ENCODE peak calls at places on chromosomes 7 and 10, in seven cellular contexts. Y is heart left ventricle, E is A549, N is body of pancreas, X is right lobe of liver, Q is upper lobe of left lung, M is transverse colon. C is an unnamed sample.

GRCh38 chr10:11015371-11015934 is 2.2 kb upstream of the CELF2 start:
- DNase-seq in X (no peak), N (no peak), E (no peak), M (no peak), Y (no peak), Q (no peak), C (no peak)

GRCh38 chr7:110604885-110605284 is 486.0 kb upstream of the LRRN3 start:
- DNase-seq in Q (no peak), N (no peak), M (no peak), E (no peak), Y (no peak), X (no peak), C (no peak)

GRCh38 chr7:23938937-23939552 is 229.0 kb downstream of the STK31 start:
- DNase-seq in E (peak), N (peak), Y (no peak), Q (no peak), M (peak), X (peak), C (no peak)

GRCh38 chr10:130037169-130037661 is 73.1 kb upstream of the EBF3 start:
- DNase-seq in E (no peak), N (peak), Y (no peak), X (no peak), Q (no peak), M (no peak), C (no peak)

GRCh38 chr10:85044-85443 is 35.9 kb upstream of the TUBB8 start:
- DNase-seq in X (no peak), M (no peak), E (no peak), N (no peak), Q (peak), Y (no peak), C (no peak)

GRCh38 chr10:63976538-63976937 is 455.3 kb downstream of the REEP3 start:
- DNase-seq in X (peak), Y (no peak), E (peak), Q (no peak), M (peak), N (peak), C (peak)

GRCh38 chr10:32204606-32205005 is 142.4 kb downstream of the EPC1 start:
- DNase-seq in M (no peak), E (no peak), Y (no peak), Q (no peak), X (no peak), N (no peak), C (no peak)

GRCh38 chr10:35642023-35642792 is at the start of gene FZD8:
- DNase-seq in X (peak), N (peak), M (peak), E (peak), Y (peak), Q (peak), C (peak)

GRCh38 chr7:76077435-76077834 is 29.5 kb downstream of the MDH2 start:
- DNase-seq in M (no peak), N (no peak), Q (no peak), E (no peak), Y (no peak), X (no peak), C (no peak)

GRCh38 chr7:157604661-157605381 is 268.0 kb downstream of the DNAJB6 start:
- DNase-seq in M (no peak), N (no peak), E (no peak), Y (no peak), X (no peak), Q (peak), C (no peak)

GRCh38 chr10:42933454-42934340 is 143.2 kb upstream of the RET start:
- DNase-seq in X (peak), M (peak), E (no peak), Y (peak), N (peak), Q (peak), C (no peak)

GRCh38 chr7:110977127-110977776 is 113.7 kb upstream of the LRRN3 start:
- DNase-seq in Y (no peak), E (no peak), X (no peak), N (no peak), M (no peak), Q (no peak), C (no peak)

GRCh38 chr10:113493195-113493594 is 59.7 kb upstream of the HABP2 start:
- DNase-seq in M (no peak), X (no peak), Q (no peak), N (no peak), Y (no peak), E (no peak), C (no peak)

GRCh38 chr7:27191081-27191715 is 6.2 kb upstream of the HOXA11 start:
- DNase-seq in X (no peak), E (no peak), M (peak), Q (no peak), Y (no peak), N (peak), C (peak)

GRCh38 chr10:23293145-23293724 is 51.4 kb downstream of the C10orf67 start:
- DNase-seq in X (no peak), Y (no peak), M (no peak), E (peak), N (peak), Q (no peak), C (no peak)

GRCh38 chr7:83985766-83986165 is 208.8 kb downstream of the SEMA3A start:
- DNase-seq in N (no peak), Y (no peak), X (no peak), Q (no peak), E (no peak), M (no peak), C (no peak)

GRCh38 chr10:111784386-111784785 is 399.2 kb downstream of the GPAM start:
- DNase-seq in E (no peak), X (no peak), Q (no peak), M (no peak), Y (no peak), N (no peak), C (no peak)

GRCh38 chr10:109282510-109282909 is 640.8 kb downstream of the XPNPEP1 start:
- DNase-seq in Q (no peak), X (no peak), N (no peak), Y (no peak), M (no peak), E (peak), C (no peak)

GRCh38 chr10:43680035-43680434 is 31.4 kb upstream of the ZNF32 start:
- DNase-seq in Y (no peak), X (no peak), Q (no peak), E (no peak), M (no peak), N (no peak), C (no peak)

GRCh38 chr10:122495406-122496340 is 34.3 kb downstream of the HTRA1 start:
- DNase-seq in E (no peak), X (no peak), N (no peak), Y (peak), M (no peak), Q (no peak), C (peak)

GRCh38 chr10:71817831-71818268 is 33.2 kb downstream of the PSAP start:
- DNase-seq in X (no peak), Y (peak), Q (peak), E (no peak), M (no peak), N (no peak), C (peak)

GRCh38 chr10:73424478-73424877 is 8.9 kb downstream of the MSS51 start:
- DNase-seq in E (no peak), X (no peak), Y (no peak), N (no peak), M (no peak), Q (no peak), C (no peak)

GRCh38 chr10:73426318-73426717 is 7.0 kb downstream of the MSS51 start:
- DNase-seq in M (no peak), E (no peak), N (no peak), Y (no peak), X (no peak), Q (no peak), C (no peak)

GRCh38 chr10:73423309-73423708 is 9.5 kb upstream of the ANXA7 start:
- DNase-seq in E (no peak), Y (no peak), M (no peak), N (no peak), Q (no peak), X (no peak), C (no peak)
- TF ChIP-seq POLR2A in E (no peak), Y (no peak), M (no peak), N (no peak), Q (no peak), X (no peak), C (no peak)

GRCh38 chr7:40008218-40008815 is 58.3 kb downstream of the CDK13 start:
- DNase-seq in Q (no peak), X (no peak), M (no peak), E (peak), N (no peak), Y (no peak), C (no peak)
- H3K27ac ChIP-seq in Q (no peak), X (no peak), M (no peak), E (peak), N (peak), Y (no peak), C (no peak)

DNA sequence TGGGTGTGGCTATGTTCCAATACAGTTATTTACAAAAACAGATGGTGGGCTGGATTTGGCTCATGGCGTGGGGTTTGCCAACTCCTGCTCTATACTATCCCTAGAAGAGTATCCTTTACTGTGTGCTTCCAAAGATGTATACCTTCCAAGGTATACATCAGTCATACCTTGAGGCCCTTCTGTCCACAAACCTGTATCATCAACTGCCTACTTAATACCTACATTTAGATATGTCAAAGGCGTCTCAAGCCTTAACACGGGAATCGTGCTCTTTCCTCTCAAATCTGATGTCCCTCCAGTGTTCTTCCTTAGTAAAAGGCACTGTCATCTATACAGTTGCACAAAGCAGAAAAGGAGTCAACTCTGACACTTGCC is 37.0 kb downstream of the NAMPT start:
- DNase-seq in X (no peak), N (no peak), M (no peak), Q (no peak), Y (no peak), E (no peak), C (no peak)
- TF ChIP-seq POLR2A in X (peak), N (no peak), M (no peak), Q (no peak), Y (no peak), E (no peak), C (no peak)

GRCh38 chr10:84524435-84524834 is 196.0 kb downstream of the CCSER2 start:
- DNase-seq in Y (no peak), X (no peak), Q (no peak), N (no peak), E (no peak), M (no peak), C (no peak)
- H3K27ac ChIP-seq in Y (no peak), X (no peak), Q (no peak), N (no peak), E (no peak), M (no peak), C (no peak)

DNA sequence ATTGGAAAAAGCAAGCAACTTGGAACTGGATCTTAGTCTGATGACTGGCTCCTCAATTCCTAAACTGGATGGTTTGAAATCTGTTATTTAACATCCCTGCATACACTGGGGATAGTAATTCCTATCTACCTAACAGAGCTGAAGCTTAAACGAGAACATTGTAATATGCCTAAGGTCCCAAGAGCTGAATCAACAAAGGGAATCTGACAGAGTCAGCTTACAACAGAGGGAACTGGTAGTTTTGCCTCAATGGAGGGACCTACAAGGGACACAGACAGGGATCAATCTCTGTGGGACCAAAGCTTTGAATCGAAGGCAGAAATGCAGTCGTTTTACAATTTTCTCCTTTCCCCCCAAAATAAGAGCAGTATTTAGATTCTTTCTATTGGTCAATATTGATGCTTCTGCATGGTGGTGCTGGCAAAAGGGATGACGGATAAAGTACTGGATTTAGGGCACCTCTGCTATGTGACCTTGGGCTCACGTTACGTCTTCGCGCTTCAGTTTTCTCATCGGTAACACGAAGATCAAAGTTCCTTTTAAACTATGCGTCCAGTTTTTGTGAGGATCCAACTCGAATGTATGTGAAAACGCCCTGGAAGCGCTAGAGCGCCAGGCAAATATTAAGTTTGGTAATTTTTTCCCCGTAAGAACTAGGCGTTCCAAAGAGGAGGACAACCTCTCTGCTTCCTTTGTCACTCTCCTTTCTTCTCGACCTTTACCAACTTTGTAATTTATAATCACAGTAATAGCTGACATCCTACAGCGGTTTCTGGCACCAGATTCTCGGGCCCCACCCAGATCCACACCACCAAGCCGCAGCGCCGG is 1.1 kb downstream of the ACTR1A start:
- DNase-seq in E (no peak), M (no peak), X (no peak), N (no peak), Q (no peak), Y (no peak), C (no peak)
- TF ChIP-seq POLR2A in E (no peak), M (peak), X (peak), N (no peak), Q (no peak), Y (no peak), C (no peak)

GRCh38 chr7:19508124-19508523 is 200.7 kb downstream of the POLR1F start:
- DNase-seq in E (no peak), Q (no peak), Y (no peak), M (no peak), N (no peak), X (no peak), C (no peak)
- H3K27ac ChIP-seq in E (no peak), Q (no peak), Y (no peak), M (no peak), N (no peak), X (no peak), C (no peak)

GRCh38 chr10:133264455-133264854 is 12.2 kb downstream of the ADAM8 start:
- DNase-seq in Q (no peak), M (peak), N (no peak), X (no peak), E (no peak), Y (no peak), C (no peak)

GRCh38 chr10:133263674-133264073 is 13.0 kb downstream of the ADAM8 start:
- DNase-seq in E (no peak), Q (peak), Y (no peak), X (no peak), M (no peak), N (no peak), C (no peak)

GRCh38 chr10:133261726-133262325 is 14.8 kb downstream of the ADAM8 start:
- DNase-seq in Q (peak), M (peak), N (peak), E (peak), X (peak), Y (peak), C (peak)

GRCh38 chr10:133260895-133261725 is 15.6 kb downstream of the ADAM8 start:
- DNase-seq in E (peak), M (peak), N (peak), Q (peak), X (peak), Y (peak), C (no peak)

GRCh38 chr10:133262696-133263095 is 14.0 kb downstream of the ADAM8 start:
- DNase-seq in Y (no peak), N (no peak), E (no peak), M (peak), X (no peak), Q (peak), C (no peak)
- TF ChIP-seq POLR2A in Y (no peak), N (no peak), E (no peak), M (no peak), X (no peak), Q (no peak), C (no peak)

GRCh38 chr7:140641532-140642191 is 1.0 kb upstream of the DENND2A start:
- DNase-seq in X (no peak), E (no peak), Y (no peak), Q (no peak), N (no peak), M (no peak), C (no peak)
- H3K27ac ChIP-seq in X (peak), E (no peak), Y (peak), Q (peak), N (no peak), M (peak), C (peak)

C was measured in tibial nerve.